ENCODE peak calls at places on chromosomes 13 and 19, in six cellular contexts. One of them, this sample, is unnamed.

GRCh38 chr13:83881031-83881727 is 1.1 kb downstream of the SLITRK1 start:
- DNase-seq in HCT116: no peak
- DNase-seq in AG04449: no peak
- DNase-seq in CD8-positive, alpha-beta T cell: no peak
- DNase-seq in upper lobe of right lung: no peak
- DNase-seq in PC-3: no peak
- DNase-seq in this sample: no peak

GRCh38 chr19:1430201-1430621 is 8.0 kb upstream of the RPS15 start:
- DNase-seq in CD8-positive, alpha-beta T cell: no peak
- DNase-seq in upper lobe of right lung: peak
- DNase-seq in AG04449: no peak
- DNase-seq in PC-3: no peak
- DNase-seq in HCT116: no peak
- DNase-seq in this sample: no peak

GRCh38 chr19:46124638-46125115 is at the start of gene IGFL3:
- DNase-seq in upper lobe of right lung: no peak
- DNase-seq in CD8-positive, alpha-beta T cell: no peak
- DNase-seq in HCT116: no peak
- DNase-seq in PC-3: no peak
- DNase-seq in AG04449: no peak
- DNase-seq in this sample: no peak

GRCh38 chr19:48230555-48231129 is 25.1 kb downstream of the CARD8 start:
- DNase-seq in CD8-positive, alpha-beta T cell: peak
- DNase-seq in PC-3: no peak
- DNase-seq in HCT116: no peak
- DNase-seq in upper lobe of right lung: no peak
- DNase-seq in AG04449: no peak
- DNase-seq in this sample: no peak

GRCh38 chr19:5719274-5719960 is 529 bp downstream of the LONP1 start:
- DNase-seq in CD8-positive, alpha-beta T cell: no peak
- DNase-seq in AG04449: no peak
- DNase-seq in HCT116: no peak
- DNase-seq in upper lobe of right lung: peak
- DNase-seq in PC-3: no peak
- DNase-seq in this sample: no peak

GRCh38 chr13:27183561-27184147 is 12.0 kb upstream of the USP12 start:
- DNase-seq in AG04449: no peak
- DNase-seq in upper lobe of right lung: no peak
- DNase-seq in CD8-positive, alpha-beta T cell: no peak
- DNase-seq in HCT116: no peak
- DNase-seq in PC-3: peak
- DNase-seq in this sample: no peak

GRCh38 chr19:2974342-2974932 is 2.9 kb upstream of the TLE6 start:
- DNase-seq in upper lobe of right lung: peak
- DNase-seq in PC-3: no peak
- DNase-seq in AG04449: no peak
- DNase-seq in CD8-positive, alpha-beta T cell: no peak
- DNase-seq in HCT116: no peak
- DNase-seq in this sample: no peak

GRCh38 chr19:556611-557382 is 12.9 kb downstream of the GZMM start:
- DNase-seq in AG04449: no peak
- DNase-seq in CD8-positive, alpha-beta T cell: no peak
- DNase-seq in upper lobe of right lung: no peak
- DNase-seq in PC-3: no peak
- DNase-seq in HCT116: no peak
- DNase-seq in this sample: no peak

GRCh38 chr13:59493436-59493965 is 670.2 kb downstream of the DIAPH3 start:
- DNase-seq in upper lobe of right lung: no peak
- DNase-seq in AG04449: no peak
- DNase-seq in CD8-positive, alpha-beta T cell: no peak
- DNase-seq in PC-3: no peak
- DNase-seq in HCT116: no peak
- DNase-seq in this sample: no peak

GRCh38 chr13:91216928-91217700 is 130.4 kb upstream of the MIR17HG start:
- DNase-seq in CD8-positive, alpha-beta T cell: no peak
- DNase-seq in HCT116: no peak
- DNase-seq in PC-3: peak
- DNase-seq in upper lobe of right lung: no peak
- DNase-seq in AG04449: no peak
- DNase-seq in this sample: no peak

GRCh38 chr13:84649853-84650252 is 767.6 kb upstream of the SLITRK1 start:
- DNase-seq in CD8-positive, alpha-beta T cell: no peak
- DNase-seq in AG04449: no peak
- DNase-seq in HCT116: no peak
- DNase-seq in PC-3: peak
- DNase-seq in upper lobe of right lung: no peak
- DNase-seq in this sample: no peak

GRCh38 chr13:50107205-50107604 is 92.0 kb downstream of the KCNRG start:
- DNase-seq in PC-3: no peak
- DNase-seq in CD8-positive, alpha-beta T cell: no peak
- DNase-seq in upper lobe of right lung: no peak
- DNase-seq in AG04449: no peak
- DNase-seq in HCT116: no peak
- DNase-seq in this sample: no peak

GRCh38 chr19:15563931-15564330 is 51.1 kb upstream of the CYP4F8 start:
- DNase-seq in CD8-positive, alpha-beta T cell: no peak
- DNase-seq in PC-3: no peak
- DNase-seq in upper lobe of right lung: peak
- DNase-seq in HCT116: no peak
- DNase-seq in AG04449: no peak
- DNase-seq in this sample: no peak

GRCh38 chr13:28532226-28533048 is 37.5 kb upstream of the FLT1 start:
- DNase-seq in HCT116: no peak
- DNase-seq in PC-3: no peak
- DNase-seq in upper lobe of right lung: peak
- DNase-seq in AG04449: no peak
- DNase-seq in CD8-positive, alpha-beta T cell: no peak
- DNase-seq in this sample: peak

GRCh38 chr13:89694471-89694870 is 1653.0 kb upstream of the MIR17HG start:
- DNase-seq in AG04449: no peak
- DNase-seq in PC-3: no peak
- DNase-seq in HCT116: no peak
- DNase-seq in upper lobe of right lung: no peak
- DNase-seq in CD8-positive, alpha-beta T cell: no peak
- DNase-seq in this sample: no peak

DNA sequence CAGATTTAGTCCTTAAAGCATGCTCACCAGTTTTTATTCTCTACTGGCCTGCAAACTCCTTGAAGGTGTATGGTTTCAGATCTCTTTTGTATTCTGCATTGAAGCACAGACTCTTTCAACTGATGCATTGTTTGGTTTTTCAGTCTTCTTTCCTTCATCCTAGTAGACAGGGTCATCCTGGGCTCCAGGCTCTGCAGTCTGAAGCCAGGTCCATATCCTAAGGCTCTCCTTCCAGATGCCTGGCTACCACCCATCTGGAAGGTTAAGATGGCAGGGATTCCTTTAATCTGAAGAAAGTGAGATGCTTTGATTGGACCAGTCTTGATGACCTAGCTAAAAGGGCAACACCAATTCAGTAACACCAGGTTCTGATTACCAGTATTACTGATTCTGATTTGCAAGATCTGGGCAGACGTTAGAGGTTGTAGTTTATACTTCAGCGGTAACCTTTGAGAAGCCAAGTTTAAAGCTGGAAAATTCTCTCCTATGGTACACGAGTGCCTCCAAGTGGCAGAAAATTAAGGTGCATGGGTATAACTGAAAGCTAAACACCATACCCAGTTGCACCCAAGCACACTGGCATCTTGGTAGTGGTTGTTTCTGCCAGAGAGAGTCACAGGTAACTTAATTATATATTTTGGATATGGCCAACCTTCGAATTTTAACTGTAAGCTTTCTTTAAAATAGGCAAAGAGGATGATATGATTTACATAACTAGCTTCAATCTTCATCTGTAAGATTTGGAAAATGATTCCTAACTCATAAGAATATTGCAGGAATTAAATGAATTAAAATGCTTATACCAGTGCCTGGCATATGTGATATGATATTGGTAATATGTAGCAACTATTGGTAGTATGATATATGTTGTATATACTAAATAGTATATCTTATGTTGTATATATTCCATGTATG is 1651.9 kb upstream of the MIR17HG start:
- DNase-seq in AG04449: no peak
- DNase-seq in HCT116: peak
- DNase-seq in upper lobe of right lung: no peak
- DNase-seq in CD8-positive, alpha-beta T cell: no peak
- DNase-seq in PC-3: peak
- DNase-seq in this sample: peak
- TF ChIP-seq CTCF in AG04449: no peak
- TF ChIP-seq CTCF in HCT116: peak
- TF ChIP-seq CTCF in upper lobe of right lung: peak
- TF ChIP-seq CTCF in CD8-positive, alpha-beta T cell: no peak
- TF ChIP-seq CTCF in PC-3: peak
- TF ChIP-seq CTCF in this sample: peak

DNA sequence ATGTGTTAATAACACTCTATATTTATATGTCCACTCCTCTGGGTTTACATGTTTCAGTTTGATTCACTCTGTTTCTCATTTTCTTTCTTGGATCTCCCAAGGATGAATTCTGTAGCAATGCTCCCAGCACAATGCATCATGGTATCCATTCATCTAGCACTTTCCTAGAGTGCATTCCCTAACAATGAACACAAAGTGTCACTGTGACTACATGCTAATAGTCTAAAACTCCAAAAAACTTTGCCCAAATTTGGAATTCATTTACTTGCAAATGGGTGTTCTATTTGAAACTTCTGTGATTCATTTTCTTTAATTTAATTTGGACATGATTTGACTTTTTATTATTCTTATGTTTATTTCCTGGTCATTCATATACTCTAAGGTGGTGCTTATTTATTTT is 286.3 kb downstream of the POU4F1 start:
- DNase-seq in upper lobe of right lung: no peak
- DNase-seq in HCT116: no peak
- DNase-seq in PC-3: peak
- DNase-seq in CD8-positive, alpha-beta T cell: no peak
- DNase-seq in AG04449: no peak
- DNase-seq in this sample: no peak
- TF ChIP-seq CTCF in upper lobe of right lung: peak
- TF ChIP-seq CTCF in HCT116: no peak
- TF ChIP-seq CTCF in PC-3: peak
- TF ChIP-seq CTCF in CD8-positive, alpha-beta T cell: no peak
- TF ChIP-seq CTCF in AG04449: no peak
- TF ChIP-seq CTCF in this sample: no peak

DNA sequence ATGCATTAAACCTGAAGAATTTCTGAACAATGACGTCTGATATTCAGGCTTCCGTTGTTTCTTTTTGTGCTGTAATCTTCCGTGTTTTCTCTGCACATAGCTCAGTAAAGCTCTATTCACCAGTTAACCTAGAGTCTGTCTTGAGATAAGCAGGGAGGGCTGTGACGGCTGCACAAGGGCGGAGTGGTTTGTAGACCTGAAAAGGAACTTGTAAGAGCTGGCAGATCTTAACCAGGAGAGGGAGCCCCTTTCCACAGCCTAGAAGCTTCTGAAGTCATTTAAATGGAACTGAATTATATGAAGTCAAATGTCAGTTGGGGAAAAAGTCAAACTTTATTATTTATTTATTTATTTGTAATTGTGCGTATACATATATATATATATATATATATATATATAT is 27.5 kb downstream of the DPRX start:
- DNase-seq in CD8-positive, alpha-beta T cell: no peak
- DNase-seq in HCT116: no peak
- DNase-seq in PC-3: peak
- DNase-seq in upper lobe of right lung: no peak
- DNase-seq in AG04449: no peak
- DNase-seq in this sample: no peak
- TF ChIP-seq CTCF in CD8-positive, alpha-beta T cell: no peak
- TF ChIP-seq CTCF in HCT116: no peak
- TF ChIP-seq CTCF in PC-3: peak
- TF ChIP-seq CTCF in upper lobe of right lung: peak
- TF ChIP-seq CTCF in AG04449: no peak
- TF ChIP-seq CTCF in this sample: no peak

GRCh38 chr13:48397744-48398143 is 15.2 kb downstream of the LPAR6 start:
- DNase-seq in HCT116: no peak
- DNase-seq in CD8-positive, alpha-beta T cell: no peak
- DNase-seq in AG04449: no peak
- DNase-seq in PC-3: no peak
- DNase-seq in upper lobe of right lung: no peak
- DNase-seq in this sample: no peak
- TF ChIP-seq CTCF in HCT116: no peak
- TF ChIP-seq CTCF in CD8-positive, alpha-beta T cell: no peak
- TF ChIP-seq CTCF in AG04449: no peak
- TF ChIP-seq CTCF in PC-3: no peak
- TF ChIP-seq CTCF in upper lobe of right lung: no peak
- TF ChIP-seq CTCF in this sample: no peak

DNA sequence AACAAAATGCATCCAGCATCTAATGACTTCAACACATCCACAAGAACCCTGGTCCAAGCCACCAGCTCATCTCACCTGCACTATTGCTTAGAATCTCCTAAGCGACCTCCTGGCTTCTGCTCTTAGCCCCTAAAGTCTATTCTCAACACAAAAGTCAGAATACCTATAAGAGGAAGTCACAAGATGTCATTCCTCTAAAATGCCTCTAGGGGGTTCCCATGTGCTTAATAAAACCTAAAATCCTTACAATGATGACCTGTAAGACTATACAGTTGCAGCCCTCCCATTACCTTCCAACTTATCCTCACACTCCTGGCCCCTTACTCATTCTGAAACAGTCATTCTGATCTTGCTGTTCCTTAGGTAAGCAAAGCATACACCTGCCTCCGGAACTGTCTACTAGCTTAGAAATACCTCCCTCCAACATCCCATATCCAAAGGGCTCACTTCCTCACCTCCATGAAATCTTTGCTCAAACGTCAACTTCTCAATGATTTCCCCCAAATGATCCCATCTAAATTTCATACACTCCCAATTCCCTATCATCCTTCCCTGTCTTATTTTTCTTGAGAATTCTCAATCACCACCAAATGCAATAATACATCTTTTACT is 10.0 kb downstream of the ATP7B start:
- DNase-seq in PC-3: peak
- DNase-seq in AG04449: no peak
- DNase-seq in CD8-positive, alpha-beta T cell: no peak
- DNase-seq in upper lobe of right lung: no peak
- DNase-seq in HCT116: peak
- DNase-seq in this sample: peak
- TF ChIP-seq CTCF in PC-3: peak
- TF ChIP-seq CTCF in AG04449: peak
- TF ChIP-seq CTCF in CD8-positive, alpha-beta T cell: peak
- TF ChIP-seq CTCF in upper lobe of right lung: peak
- TF ChIP-seq CTCF in HCT116: peak
- TF ChIP-seq CTCF in this sample: peak

DNA sequence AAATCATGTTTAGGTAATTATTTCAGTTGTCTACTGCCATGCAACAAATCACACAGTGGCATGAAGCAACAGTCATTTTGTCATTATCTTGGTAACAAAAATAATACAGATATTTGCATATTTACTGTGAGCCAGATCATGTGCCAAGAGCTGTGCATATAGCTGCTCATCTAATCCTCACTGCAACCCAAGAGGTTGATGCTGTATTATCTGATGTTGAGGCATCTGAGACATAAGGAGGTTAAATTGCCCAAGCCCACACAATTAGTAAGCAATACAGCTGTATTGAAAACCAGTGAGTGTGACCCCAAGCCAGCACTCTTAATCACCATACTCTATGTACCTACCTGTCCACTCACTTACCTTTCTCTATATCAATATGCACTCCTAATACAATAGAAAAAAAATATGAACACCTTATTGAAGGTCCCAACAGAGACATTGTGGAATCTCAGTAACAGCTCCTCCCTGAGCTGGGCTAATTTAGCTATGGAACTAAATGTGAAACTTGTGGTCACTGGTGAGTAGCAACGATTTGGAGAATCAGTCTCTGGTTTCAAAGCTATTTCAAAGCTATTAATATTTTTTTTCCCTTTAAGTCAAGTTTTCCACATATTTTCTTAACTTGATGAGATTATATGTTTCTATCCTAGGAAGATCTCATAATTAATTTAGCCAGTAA is 185.2 kb downstream of the KLF12 start:
- DNase-seq in PC-3: no peak
- DNase-seq in AG04449: no peak
- DNase-seq in HCT116: no peak
- DNase-seq in upper lobe of right lung: no peak
- DNase-seq in CD8-positive, alpha-beta T cell: no peak
- DNase-seq in this sample: no peak
- TF ChIP-seq CTCF in PC-3: no peak
- TF ChIP-seq CTCF in AG04449: no peak
- TF ChIP-seq CTCF in HCT116: no peak
- TF ChIP-seq CTCF in upper lobe of right lung: no peak
- TF ChIP-seq CTCF in CD8-positive, alpha-beta T cell: no peak
- TF ChIP-seq CTCF in this sample: no peak